ENCODE peak calls at places on chromosome 2, in ten cellular contexts. Z is sigmoid colon, L is HCT116, O is stomach, N is upper lobe of left lung, I is K562, D is spleen, B is HepG2, M is vagina, Y is breast epithelium. H is an unnamed sample. For H3K4me1, the result is how much of the 10 kb centered on the place peaks cover.

GRCh38 chr2:25587361-25587760 is 86.0 kb downstream of the DTNB start:
- DNase-seq in I (no peak), M (no peak), Z (no peak), N (peak), O (no peak), Y (no peak), L (no peak), B (no peak), D (no peak), H (no peak)

GRCh38 chr2:211113294-211114175 is 557.1 kb downstream of the CPS1 start:
- DNase-seq in D (no peak), I (no peak), B (no peak), N (no peak), Y (no peak), L (no peak), M (no peak), Z (no peak), O (no peak), H (no peak)

GRCh38 chr2:5360081-5360480 is 332.1 kb upstream of the SOX11 start:
- DNase-seq in M (no peak), O (no peak), L (no peak), N (no peak), Y (no peak), I (no peak), D (no peak), B (no peak), Z (no peak), H (no peak)

GRCh38 chr2:220033546-220033945 is 406.1 kb downstream of the SLC4A3 start:
- DNase-seq in L (no peak), I (no peak), O (no peak), N (no peak), M (no peak), D (no peak), Y (no peak), B (no peak), Z (no peak), H (no peak)

GRCh38 chr2:27442282-27442980 is at the start of gene KRTCAP3:
- DNase-seq in B (no peak), N (peak), O (peak), L (peak), Y (peak), D (peak), M (no peak), Z (no peak), I (no peak), H (peak)

GRCh38 chr2:134178109-134178877 is 75.6 kb upstream of the MGAT5 start:
- DNase-seq in Z (no peak), O (no peak), B (no peak), N (no peak), L (no peak), M (no peak), I (no peak), D (no peak), Y (no peak), H (no peak)

GRCh38 chr2:128185576-128185975 is 94.6 kb downstream of the UGGT1 start:
- DNase-seq in I (no peak), B (no peak), O (no peak), Z (no peak), L (no peak), M (no peak), N (no peak), Y (no peak), D (no peak), H (no peak)

GRCh38 chr2:43426305-43427031 is 169.4 kb downstream of the THADA start:
- DNase-seq in N (peak), Y (peak), I (peak), O (peak), B (peak), D (peak), L (peak), M (no peak), Z (peak), H (peak)

GRCh38 chr2:146893500-146894041 is 951.3 kb upstream of the ACVR2A start:
- DNase-seq in O (no peak), N (no peak), Z (no peak), D (no peak), L (no peak), I (no peak), B (no peak), Y (no peak), M (no peak), H (no peak)

GRCh38 chr2:53422979-53423378 is 344.6 kb upstream of the CHAC2 start:
- DNase-seq in M (no peak), Z (no peak), B (peak), I (peak), O (peak), N (peak), L (peak), Y (no peak), D (no peak), H (peak)

GRCh38 chr2:100289020-100289419 is 33.3 kb downstream of the LONRF2 start:
- DNase-seq in Z (no peak), L (no peak), I (no peak), O (no peak), B (no peak), D (no peak), Y (no peak), N (no peak), M (no peak), H (no peak)

GRCh38 chr2:10007440-10007839 is 35.9 kb upstream of the KLF11 start:
- DNase-seq in O (no peak), Z (peak), B (no peak), N (no peak), I (no peak), M (no peak), L (no peak), D (peak), Y (no peak), H (no peak)

GRCh38 chr2:47222813-47223564 is 67.9 kb upstream of the STPG4 start:
- DNase-seq in B (no peak), M (no peak), L (no peak), N (no peak), O (no peak), Y (no peak), I (no peak), Z (no peak), D (no peak), H (no peak)

GRCh38 chr2:193743089-193743488 is 1548.4 kb upstream of the TMEFF2 start:
- DNase-seq in Y (no peak), M (no peak), O (no peak), I (no peak), N (no peak), D (no peak), B (no peak), L (no peak), Z (no peak), H (no peak)

GRCh38 chr2:164879901-164880535 is 38.4 kb upstream of the COBLL1 start:
- DNase-seq in I (no peak), D (no peak), O (no peak), B (no peak), Z (no peak), L (no peak), M (no peak), N (no peak), Y (no peak), H (no peak)

GRCh38 chr2:23566236-23567142 is 181.5 kb downstream of the KLHL29 start:
- DNase-seq in M (no peak), N (no peak), L (no peak), O (no peak), B (peak), I (peak), Z (no peak), D (no peak), Y (no peak), H (no peak)

GRCh38 chr2:155528034-155528433 is 804.5 kb downstream of the NR4A2 start:
- DNase-seq in O (no peak), Z (no peak), Y (no peak), D (no peak), N (no peak), B (no peak), M (no peak), L (no peak), I (no peak), H (no peak)

GRCh38 chr2:65057391-65058052 is 1.3 kb downstream of the CEP68 start:
- DNase-seq in O (no peak), N (no peak), D (no peak), Y (no peak), M (no peak), L (no peak), Z (no peak), I (peak), B (peak), H (no peak)

GRCh38 chr2:158253170-158253569 is 151.5 kb downstream of the UPP2 start:
- DNase-seq in N (no peak), O (no peak), Y (no peak), L (no peak), D (no peak), M (no peak), B (no peak), I (no peak), Z (no peak), H (no peak)

GRCh38 chr2:234363011-234363487 is 133.8 kb downstream of the ARL4C start:
- DNase-seq in B (peak), Y (no peak), N (no peak), D (no peak), I (no peak), O (no peak), M (no peak), L (peak), Z (no peak), H (peak)

GRCh38 chr2:191746809-191747208 is 68.9 kb downstream of the NABP1 start:
- DNase-seq in Z (no peak), N (no peak), D (no peak), M (no peak), I (no peak), L (no peak), O (no peak), Y (no peak), B (no peak), H (no peak)

GRCh38 chr2:177211148-177211547 is 1.4 kb upstream of the HNRNPA3 start:
- DNase-seq in O (no peak), N (no peak), Z (no peak), M (no peak), D (no peak), Y (no peak), I (no peak), B (no peak), L (no peak), H (no peak)

GRCh38 chr2:234512884-234513669 is 16.2 kb upstream of the ARL4C start:
- DNase-seq in D (no peak), N (no peak), L (no peak), Z (no peak), Y (no peak), B (no peak), M (peak), O (no peak), I (peak), H (no peak)

GRCh38 chr2:183059561-183059960 is 19.0 kb upstream of the DUSP19 start:
- DNase-seq in Z (no peak), I (peak), B (no peak), M (no peak), O (no peak), D (no peak), N (no peak), Y (no peak), L (no peak), H (no peak)

GRCh38 chr2:40049782-40050181 is 270.7 kb upstream of the THUMPD2 start:
- DNase-seq in M (no peak), L (no peak), D (no peak), Z (no peak), B (no peak), O (no peak), N (no peak), Y (no peak), I (no peak), H (no peak)
- TF ChIP-seq POLR2AphosphoS5 in M (no peak), L (no peak), D (no peak), Z (no peak), B (no peak), O (no peak), N (no peak), Y (no peak), I (no peak), H (no peak)

GRCh38 chr2:173965372-173966025 is at the start of gene SP3:
- DNase-seq in M (peak), Y (peak), N (peak), L (peak), D (peak), B (peak), I (peak), O (peak), Z (peak), H (peak)

GRCh38 chr2:173963323-173963816 is 1.8 kb downstream of the SP3 start:
- DNase-seq in Z (peak), Y (no peak), O (no peak), B (peak), D (no peak), M (no peak), L (no peak), I (peak), N (no peak), H (no peak)

GRCh38 chr2:173964565-173965371 is 405 bp downstream of the SP3 start:
- DNase-seq in N (peak), D (peak), I (peak), Z (peak), M (no peak), B (peak), O (peak), Y (peak), L (no peak), H (peak)

GRCh38 chr2:173962583-173963110 is 2.5 kb downstream of the SP3 start:
- DNase-seq in Z (no peak), M (no peak), Y (no peak), N (no peak), D (no peak), O (no peak), I (peak), B (no peak), L (no peak), H (no peak)

DNA sequence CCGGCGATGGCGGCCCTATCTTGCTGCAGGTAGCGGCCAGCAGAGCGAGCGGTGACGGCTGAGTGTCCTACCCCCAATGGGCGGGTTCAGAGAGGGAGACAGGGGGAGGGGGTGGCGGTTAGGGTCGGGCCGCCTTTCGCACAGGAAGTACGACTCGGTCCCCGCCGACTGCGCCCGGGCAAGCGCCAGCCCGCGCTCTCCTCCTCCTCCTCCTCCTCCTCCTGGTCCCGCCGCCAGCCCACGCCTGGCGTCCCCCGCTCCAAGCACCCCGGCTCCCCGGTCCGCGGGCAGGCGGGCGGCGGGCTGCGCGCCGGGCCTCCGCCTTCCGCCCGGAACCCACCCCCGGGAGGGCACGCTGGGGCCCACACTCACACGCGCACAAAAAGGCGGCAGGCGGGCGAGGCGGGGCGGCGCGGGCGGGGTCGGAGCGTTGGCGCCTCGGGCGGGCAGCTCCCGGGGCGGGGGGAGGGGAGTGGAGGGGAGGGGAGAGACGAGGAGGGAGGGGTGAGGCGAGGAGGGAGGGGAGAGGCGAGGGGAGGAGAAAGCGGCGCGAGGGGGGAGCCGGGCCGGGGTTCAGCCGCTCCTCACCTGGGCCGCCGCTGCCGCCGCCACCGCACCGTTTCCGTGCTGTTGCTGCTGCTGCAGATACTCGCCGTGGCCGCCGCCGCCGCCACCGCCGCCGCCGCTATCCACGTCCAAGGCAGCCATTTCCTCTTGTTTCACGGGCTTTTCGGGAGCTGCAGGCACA is 1.2 kb downstream of the SP3 start:
- DNase-seq in Z (peak), I (peak), N (peak), L (peak), M (no peak), Y (peak), B (peak), O (peak), D (peak), H (peak)
- TF ChIP-seq POLR2A in Z (peak), I (peak), N (peak), L (peak), M (peak), Y (no peak), B (peak), O (no peak), D (peak), H (peak)

DNA sequence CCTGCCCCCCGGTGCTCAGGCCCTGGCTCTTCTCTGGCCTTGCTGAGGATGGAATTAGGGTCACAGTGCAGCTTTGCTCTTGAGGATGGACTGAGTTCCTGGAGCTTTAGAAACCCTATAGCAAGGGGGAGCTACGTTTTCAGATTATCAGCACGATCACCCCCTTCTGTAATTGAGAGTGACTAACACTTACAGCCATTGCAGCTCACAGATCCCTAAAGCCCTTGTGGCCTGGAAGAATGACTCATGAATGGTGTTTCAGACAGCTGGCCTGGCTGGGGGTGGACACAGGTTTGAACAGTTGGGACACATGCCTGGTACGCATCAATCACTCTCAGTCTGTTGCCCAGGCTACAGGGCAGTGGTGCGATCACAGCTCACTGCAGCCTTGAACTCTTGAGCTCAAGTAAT is 79.7 kb upstream of the IGFBP5 start:
- DNase-seq in Z (peak), I (peak), M (no peak), L (peak), O (no peak), N (no peak), B (peak), Y (no peak), D (no peak), H (no peak)
- H3K4me1 ChIP-seq in Z (under half), I (under half), M (under half), L (under half), O (under half), N (under half), B (under half), Y (under half), D (under half), H (under half)

GRCh38 chr2:11395389-11395788 is 51.0 kb upstream of the ROCK2 start:
- DNase-seq in D (no peak), M (no peak), Z (no peak), I (no peak), L (no peak), O (no peak), B (no peak), Y (no peak), N (peak), H (no peak)
- TF ChIP-seq POLR2AphosphoS5 in D (no peak), M (no peak), Z (no peak), I (no peak), L (no peak), O (no peak), B (no peak), Y (no peak), N (no peak), H (no peak)

H was measured in prostate gland.